ENCODE peak calls at places on chromosome 22, in ten cellular contexts. G is cardiac muscle cell; A is BJ; O is mucosa of descending colon; Z is fibroblast of pulmonary artery; C is bronchial epithelial cell; N is Jurkat, Clone E6-1; P is fibroblast of lung; Y is GM23338; S is AG04450. R is an unnamed sample.

GRCh38 chr22:48803993-48804810 is 1023.5 kb downstream of the BRD1 start:
- DNase-seq in A (no peak), G (no peak), Z (no peak), S (no peak), N (no peak), P (no peak), C (no peak), Y (no peak), O (no peak), R (no peak)

GRCh38 chr22:47629273-47629711 is 866.8 kb downstream of the TBC1D22A start:
- DNase-seq in Z (no peak), N (no peak), G (no peak), C (no peak), Y (no peak), S (no peak), P (no peak), O (no peak), A (no peak), R (no peak)

GRCh38 chr22:33438273-33438672 is 380.1 kb upstream of the SYN3 start:
- DNase-seq in A (peak; percentile 83), N (no peak), G (peak; percentile 69), S (peak; percentile 36), Y (no peak), P (peak; percentile 96), C (peak; percentile 99), Z (peak; percentile 78), O (no peak), R (peak; percentile 58)

GRCh38 chr22:40560551-40560950 is 76.0 kb downstream of the MRTFA start:
- DNase-seq in G (peak; percentile 33), A (peak; percentile 11), P (peak; percentile 73), C (no peak), S (peak; percentile 3), N (no peak), Y (no peak), O (no peak), Z (peak; percentile 11), R (peak; percentile 16)

GRCh38 chr22:44930711-44931035 is 79.1 kb downstream of the PHF21B start:
- DNase-seq in G (no peak), A (no peak), Z (no peak), Y (no peak), C (no peak), P (no peak), S (no peak), O (no peak), N (no peak), R (no peak)

GRCh38 chr22:38416621-38417251 is 38.3 kb downstream of the KCNJ4 start:
- DNase-seq in Z (no peak), S (no peak), A (no peak), C (no peak), G (no peak), O (peak; percentile 18), Y (no peak), N (no peak), P (no peak), R (no peak)

GRCh38 chr22:32421484-32421883 is 9.4 kb upstream of the RTCB start:
- DNase-seq in P (no peak), S (no peak), G (no peak), Y (no peak), N (no peak), Z (no peak), O (no peak), A (no peak), C (peak; percentile 18), R (no peak)

GRCh38 chr22:50536231-50536630 is 6.4 kb upstream of the TYMP start:
- DNase-seq in O (no peak), Y (no peak), A (no peak), C (no peak), Z (no peak), P (no peak), S (no peak), N (no peak), G (no peak), R (no peak)

GRCh38 chr22:41469218-41469851 is 418 bp downstream of the ACO2 start:
- DNase-seq in O (no peak), Y (peak; percentile 77), Z (no peak), A (no peak), N (peak; percentile 16), C (no peak), S (no peak), P (no peak), G (peak; percentile 3), R (no peak)

GRCh38 chr22:23281406-23282088 is 101.2 kb downstream of the BCR start:
- DNase-seq in C (peak; percentile 76), G (peak; percentile 81), P (peak; percentile 68), A (no peak), Z (peak; percentile 80), N (peak; percentile 77), O (peak; percentile 89), Y (peak; percentile 93), S (peak; percentile 50), R (no peak)

GRCh38 chr22:35192121-35192918 is 65.0 kb upstream of the HMGXB4 start:
- DNase-seq in P (peak; percentile 14), S (no peak), C (peak; percentile 29), Z (no peak), Y (no peak), O (no peak), A (no peak), N (no peak), G (no peak), R (no peak)

GRCh38 chr22:39197578-39197977 is 45.1 kb upstream of the CBX7 start:
- DNase-seq in C (no peak), S (no peak), Y (no peak), N (no peak), Z (no peak), P (no peak), A (no peak), G (no peak), O (no peak), R (no peak)

GRCh38 chr22:39239561-39240423 is 5.0 kb downstream of the PDGFB start:
- DNase-seq in Y (no peak), G (no peak), S (no peak), C (peak; percentile 56), Z (no peak), N (no peak), O (peak; percentile 90), A (no peak), P (no peak), R (no peak)

GRCh38 chr22:33188316-33188715 is 130.1 kb upstream of the SYN3 start:
- DNase-seq in S (no peak), C (peak; percentile 29), Y (peak; percentile 8), N (no peak), A (no peak), G (peak; percentile 1), Z (peak; percentile 36), O (no peak), P (no peak), R (no peak)

GRCh38 chr22:23397008-23397617 is 183.0 kb downstream of the IGLL1 start:
- DNase-seq in N (no peak), A (no peak), S (no peak), P (no peak), G (no peak), C (no peak), Y (no peak), Z (no peak), O (no peak), R (no peak)

DNA sequence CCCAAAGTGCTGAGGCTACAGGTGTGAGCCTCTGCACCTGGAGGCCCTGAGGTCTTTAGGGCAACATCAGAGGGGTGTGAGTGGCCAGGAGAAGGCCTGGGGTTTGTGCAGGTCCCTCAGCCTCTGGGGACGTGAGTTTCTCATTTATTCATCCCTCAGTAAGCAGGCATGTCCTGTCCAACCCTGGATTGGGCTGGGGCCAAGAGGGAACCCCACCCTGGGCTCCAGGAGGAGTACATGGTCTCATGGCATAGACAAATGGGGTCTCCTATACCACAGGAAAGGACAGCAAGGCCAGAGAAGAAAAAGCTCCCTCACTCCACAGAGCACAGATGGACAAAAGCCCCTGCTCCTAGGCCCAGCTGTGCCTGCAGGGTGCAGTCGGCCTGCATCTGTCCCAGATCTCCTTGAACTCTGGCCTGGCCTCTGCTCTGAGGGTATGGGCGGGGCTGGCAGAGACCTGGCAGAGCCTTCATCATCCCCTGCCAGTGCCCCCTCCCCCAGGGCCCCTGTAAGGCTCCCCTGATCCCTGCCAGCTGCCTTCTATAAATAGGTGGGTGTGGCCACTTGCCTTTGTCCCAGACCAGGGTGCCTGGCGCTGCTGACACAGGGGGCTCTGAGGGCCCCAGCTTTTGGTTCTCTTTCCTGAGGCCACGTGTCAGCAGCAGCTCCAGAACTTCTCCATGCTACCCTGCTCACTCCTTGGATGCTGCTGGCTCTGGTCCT is 34.6 kb downstream of the A4GALT start:
- DNase-seq in Z (no peak), A (no peak), S (no peak), N (no peak), G (no peak), C (no peak), Y (peak; percentile 18), P (no peak), O (no peak), R (no peak)
- H3K4me3 ChIP-seq in Z (no peak overlapping the region), A (no peak overlapping the region), S (no peak overlapping the region), N (no peak overlapping the region), G (no peak overlapping the region), C (no peak overlapping the region), Y (no peak overlapping the region), P (no peak overlapping the region), O (no peak overlapping the region), R (no peak overlapping the region)

DNA sequence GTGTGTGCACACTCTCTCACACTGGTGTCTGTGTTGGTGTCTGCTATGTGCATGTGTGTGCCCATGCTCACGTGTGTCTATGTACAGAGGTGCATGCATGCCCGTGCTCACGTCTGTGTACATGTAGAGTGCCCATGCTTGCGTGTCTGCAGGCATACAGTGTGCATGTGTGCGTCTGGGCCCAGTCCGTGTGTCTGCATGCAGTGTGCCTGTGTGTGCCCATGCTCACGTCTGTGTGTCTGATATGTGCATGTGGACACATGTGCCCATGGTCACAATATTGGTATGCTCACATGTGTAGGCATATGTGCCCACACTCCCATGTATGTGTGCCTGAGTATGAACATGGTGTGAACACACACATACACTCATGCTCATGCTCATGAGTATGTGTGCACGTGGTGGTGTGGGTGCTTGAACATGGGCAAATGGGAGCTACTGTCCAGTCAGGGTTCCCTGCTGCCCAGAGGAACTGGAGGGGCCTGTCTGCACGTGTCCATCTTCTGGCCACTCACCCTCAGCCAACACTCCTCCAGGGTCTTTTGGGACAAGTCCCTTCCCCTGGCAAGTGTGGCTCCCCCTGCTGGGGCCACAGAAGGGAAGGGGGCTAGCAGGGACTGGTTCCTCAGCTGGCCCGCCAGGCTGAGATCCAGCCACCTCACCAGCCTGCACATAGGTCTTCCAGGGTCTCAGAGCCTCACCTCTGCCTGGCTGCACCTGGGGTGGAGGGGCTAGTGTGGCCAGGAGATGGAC is 7.3 kb upstream of the TBX1 start:
- DNase-seq in S (no peak), G (no peak), Y (peak; percentile 48), A (no peak), Z (no peak), N (no peak), C (no peak), O (no peak), P (no peak), R (no peak)
- H3K4me3 ChIP-seq in S (no peak overlapping the region), G (no peak overlapping the region), Y (no peak overlapping the region), A (no peak overlapping the region), Z (no peak overlapping the region), N (no peak overlapping the region), C (no peak overlapping the region), O (no peak overlapping the region), P (no peak overlapping the region), R (no peak overlapping the region)

GRCh38 chr22:27797793-27798525 is 3.6 kb downstream of the MN1 start:
- DNase-seq in A (no peak), S (no peak), N (no peak), O (no peak), P (peak; percentile 22), C (no peak), G (no peak), Y (no peak), Z (no peak), R (no peak)
- H3K4me3 ChIP-seq in A (no peak overlapping the region), S (no peak overlapping the region), N (no peak overlapping the region), O (no peak overlapping the region), P (no peak overlapping the region), C (no peak overlapping the region), G (peak overlapping the region; percentile 77), Y (peak overlapping the region; percentile 72), Z (no peak overlapping the region), R (no peak overlapping the region)

GRCh38 chr22:30046716-30047363 is 33.4 kb upstream of the HORMAD2 start:
- DNase-seq in P (no peak), O (no peak), Z (no peak), A (no peak), G (no peak), N (no peak), C (no peak), S (no peak), Y (no peak), R (no peak)
- H3K4me3 ChIP-seq in P (no peak overlapping the region), O (no peak overlapping the region), Z (no peak overlapping the region), A (no peak overlapping the region), G (no peak overlapping the region), N (no peak overlapping the region), C (no peak overlapping the region), S (no peak overlapping the region), Y (no peak overlapping the region), R (no peak overlapping the region)